ENCODE peak calls at places on chromosomes 2 and 18, in ten cellular contexts. D is NCI-H1105 treated with DMSO at 0.1 percent for 48 hours; X is fibroblast of the conjunctiva; E is AG04449; W is SIG-M5; B is fibroblast of pulmonary artery; Z is NCI-H524; N is stimulated activated CD4-positive, alpha-beta T cell treated with anti-CD3 and anti-CD28 coated beads, Interleukin-15, amount 100 ng/mL, for 1 hour; S is astrocyte of the spinal cord; K is AG08395. A is an unnamed sample.

GRCh38 chr2:230938516-230939065 is 13.5 kb upstream of the GPR55 start:
- DNase-seq in B (no peak), E (no peak), W (no peak), D (no peak), X (no peak), K (no peak), Z (no peak), N (no peak), S (no peak), A (no peak)

GRCh38 chr2:208040199-208041171 is 15.2 kb upstream of the PLEKHM3 start:
- DNase-seq in E (no peak), Z (peak; percentile 43), W (peak; percentile 16), N (peak; percentile 9), B (peak; percentile 85), X (peak; percentile 68), D (no peak), S (peak; percentile 75), K (peak; percentile 66), A (peak; percentile 71)

GRCh38 chr2:18544171-18544570 is 16.3 kb downstream of the RDH14 start:
- DNase-seq in E (no peak), X (no peak), D (no peak), K (no peak), Z (peak; percentile 87), S (no peak), B (no peak), N (no peak), W (no peak), A (no peak)

GRCh38 chr2:48589170-48589767 is 28.4 kb upstream of the GTF2A1L start:
- DNase-seq in W (no peak), D (peak; percentile 47), N (no peak), X (peak; percentile 29), S (peak; percentile 53), B (peak; percentile 72), E (no peak), Z (peak; percentile 80), K (peak; percentile 71), A (no peak)

GRCh38 chr2:68185541-68186164 is 28.0 kb downstream of the PNO1 start:
- DNase-seq in K (peak; percentile 14), Z (peak; percentile 56), B (peak; percentile 57), D (peak; percentile 7), W (no peak), E (no peak), S (peak; percentile 25), X (peak; percentile 21), N (peak; percentile 10), A (peak; percentile 79)

GRCh38 chr2:153408708-153409107 is 69.9 kb downstream of the RPRM start:
- DNase-seq in N (no peak), W (no peak), K (no peak), X (no peak), S (no peak), E (no peak), Z (no peak), D (no peak), B (no peak), A (no peak)

GRCh38 chr2:216696751-216697560 is 1.6 kb upstream of the IGFBP5 start:
- DNase-seq in E (no peak), S (peak; percentile 69), Z (peak; percentile 66), X (no peak), K (peak; percentile 35), N (no peak), B (peak; percentile 53), W (no peak), D (peak; percentile 12), A (no peak)

GRCh38 chr2:83055338-83056010 is 1403.6 kb downstream of the SUCLG1 start:
- DNase-seq in Z (no peak), W (no peak), E (peak; percentile 75), B (peak; percentile 91), K (peak; percentile 19), N (no peak), X (peak; percentile 39), D (no peak), S (peak; percentile 85), A (no peak)

GRCh38 chr18:75072672-75073371 is 136.1 kb downstream of the PTGR3 start:
- DNase-seq in Z (no peak), K (no peak), E (no peak), X (no peak), S (no peak), B (no peak), W (no peak), D (no peak), N (no peak), A (no peak)

GRCh38 chr18:44793186-44793585 is 112.5 kb downstream of the SETBP1 start:
- DNase-seq in X (no peak), S (no peak), D (no peak), E (no peak), N (no peak), Z (no peak), K (no peak), B (no peak), W (no peak), A (no peak)

GRCh38 chr2:128637481-128638155 is 318.9 kb upstream of the HS6ST1 start:
- DNase-seq in N (no peak), W (no peak), K (no peak), D (no peak), B (no peak), E (no peak), X (no peak), S (no peak), Z (no peak), A (no peak)

GRCh38 chr2:198044777-198045176 is 240.4 kb downstream of the PLCL1 start:
- DNase-seq in K (peak; percentile 7), Z (no peak), N (no peak), S (no peak), W (no peak), E (no peak), X (no peak), B (no peak), D (no peak), A (no peak)

GRCh38 chr2:96093528-96093927 is 22.8 kb downstream of the ADRA2B start:
- DNase-seq in S (no peak), D (no peak), W (no peak), B (no peak), K (no peak), X (no peak), E (no peak), N (no peak), Z (no peak), A (no peak)

GRCh38 chr18:34592961-34593382 is 117.1 kb upstream of the DTNA start:
- DNase-seq in D (no peak), N (no peak), B (peak; percentile 65), X (peak; percentile 33), Z (no peak), E (peak; percentile 26), K (peak; percentile 58), W (no peak), S (peak; percentile 85), A (no peak)

GRCh38 chr2:98909381-98910211 is 26.4 kb downstream of the CRACDL start:
- DNase-seq in K (peak; percentile 64), W (no peak), N (no peak), Z (peak; percentile 97), B (peak; percentile 93), E (no peak), X (peak; percentile 27), D (peak; percentile 97), S (peak; percentile 76), A (peak; percentile 63)

GRCh38 chr2:105952131-105952530 is 207.4 kb downstream of the NCK2 start:
- DNase-seq in N (no peak), K (no peak), E (no peak), S (no peak), Z (no peak), D (no peak), X (no peak), W (no peak), B (no peak), A (peak; percentile 15)

GRCh38 chr2:121790276-121790956 is 35.0 kb downstream of the TSN start:
- DNase-seq in X (peak; percentile 64), N (no peak), B (peak; percentile 89), Z (no peak), E (peak; percentile 66), S (peak; percentile 87), D (no peak), K (peak; percentile 92), W (no peak), A (no peak)

GRCh38 chr18:58723810-58724602 is 52.7 kb downstream of the MALT1 start:
- DNase-seq in Z (peak; percentile 49), X (no peak), S (no peak), D (no peak), W (no peak), E (no peak), B (peak; percentile 58), K (peak; percentile 38), N (no peak), A (no peak)

GRCh38 chr2:26640331-26640745 is 828 bp downstream of the CIB4 start:
- DNase-seq in B (peak; percentile 74), W (no peak), D (no peak), E (no peak), Z (no peak), N (no peak), S (peak; percentile 50), X (peak; percentile 28), K (peak; percentile 76), A (no peak)

GRCh38 chr18:69885841-69886531 is 61.7 kb downstream of the CD226 start:
- DNase-seq in W (no peak), S (no peak), X (no peak), E (no peak), D (no peak), B (no peak), K (no peak), N (no peak), Z (no peak), A (no peak)